ENCODE peak calls at places on chromosome 20, in seven cellular contexts. One of them, this sample, is unnamed.

GRCh38 chr20:51387125-51387865 is 155.2 kb downstream of the NFATC2 start:
- DNase-seq in tibial artery: peak; percentile 23
- DNase-seq in heart left ventricle: no peak
- DNase-seq in ovary: no peak
- DNase-seq in fibroblast of lung: no peak
- DNase-seq in choroid plexus epithelial cell: no peak
- DNase-seq in ascending aorta: no peak
- DNase-seq in this sample: no peak

GRCh38 chr20:14609328-14610221 is 272.2 kb upstream of the FLRT3 start:
- DNase-seq in choroid plexus epithelial cell: no peak
- DNase-seq in fibroblast of lung: no peak
- DNase-seq in tibial artery: no peak
- DNase-seq in ovary: no peak
- DNase-seq in ascending aorta: no peak
- DNase-seq in heart left ventricle: no peak
- DNase-seq in this sample: peak; percentile 10

GRCh38 chr20:12166053-12166717 is 248.5 kb downstream of the BTBD3 start:
- DNase-seq in ascending aorta: no peak
- DNase-seq in choroid plexus epithelial cell: peak; percentile 92
- DNase-seq in heart left ventricle: peak; percentile 72
- DNase-seq in tibial artery: no peak
- DNase-seq in ovary: peak; percentile 13
- DNase-seq in fibroblast of lung: peak; percentile 97
- DNase-seq in this sample: peak; percentile 32

GRCh38 chr20:6921717-6922386 is 154.4 kb downstream of the BMP2 start:
- DNase-seq in fibroblast of lung: no peak
- DNase-seq in ovary: no peak
- DNase-seq in tibial artery: no peak
- DNase-seq in choroid plexus epithelial cell: no peak
- DNase-seq in ascending aorta: no peak
- DNase-seq in heart left ventricle: no peak
- DNase-seq in this sample: no peak

GRCh38 chr20:36827541-36828279 is 48.2 kb upstream of the TLDC2 start:
- DNase-seq in ovary: no peak
- DNase-seq in choroid plexus epithelial cell: no peak
- DNase-seq in ascending aorta: no peak
- DNase-seq in heart left ventricle: peak; percentile 49
- DNase-seq in tibial artery: no peak
- DNase-seq in fibroblast of lung: no peak
- DNase-seq in this sample: no peak

GRCh38 chr20:48215536-48215935 is 430.3 kb upstream of the SULF2 start:
- DNase-seq in tibial artery: no peak
- DNase-seq in fibroblast of lung: no peak
- DNase-seq in ascending aorta: no peak
- DNase-seq in ovary: no peak
- DNase-seq in heart left ventricle: no peak
- DNase-seq in choroid plexus epithelial cell: no peak
- DNase-seq in this sample: no peak

GRCh38 chr20:64065062-64065972 is 2.3 kb downstream of the TCEA2 start:
- DNase-seq in tibial artery: no peak
- DNase-seq in heart left ventricle: no peak
- DNase-seq in choroid plexus epithelial cell: no peak
- DNase-seq in fibroblast of lung: no peak
- DNase-seq in ascending aorta: no peak
- DNase-seq in ovary: no peak
- DNase-seq in this sample: no peak

GRCh38 chr20:1569417-1569861 is 11.9 kb upstream of the SIRPD start:
- DNase-seq in ovary: no peak
- DNase-seq in fibroblast of lung: peak; percentile 23
- DNase-seq in choroid plexus epithelial cell: peak; percentile 22
- DNase-seq in heart left ventricle: no peak
- DNase-seq in ascending aorta: no peak
- DNase-seq in tibial artery: no peak
- DNase-seq in this sample: no peak

GRCh38 chr20:13221673-13222318 is 722 bp downstream of the ISM1 start:
- DNase-seq in ascending aorta: peak; percentile 77
- DNase-seq in choroid plexus epithelial cell: peak; percentile 65
- DNase-seq in ovary: peak; percentile 19
- DNase-seq in tibial artery: peak; percentile 72
- DNase-seq in fibroblast of lung: peak; percentile 59
- DNase-seq in heart left ventricle: peak; percentile 41
- DNase-seq in this sample: no peak

GRCh38 chr20:46897471-46897870 is 2.8 kb downstream of the EYA2 start:
- DNase-seq in ascending aorta: no peak
- DNase-seq in tibial artery: no peak
- DNase-seq in choroid plexus epithelial cell: no peak
- DNase-seq in fibroblast of lung: no peak
- DNase-seq in heart left ventricle: no peak
- DNase-seq in ovary: no peak
- DNase-seq in this sample: no peak

GRCh38 chr20:52684176-52684575 is 288.0 kb upstream of the TSHZ2 start:
- DNase-seq in ascending aorta: no peak
- DNase-seq in heart left ventricle: no peak
- DNase-seq in ovary: no peak
- DNase-seq in fibroblast of lung: no peak
- DNase-seq in choroid plexus epithelial cell: no peak
- DNase-seq in tibial artery: no peak
- DNase-seq in this sample: no peak

GRCh38 chr20:63689046-63690000 is 7.1 kb upstream of the TNFRSF6B start:
- DNase-seq in heart left ventricle: no peak
- DNase-seq in ascending aorta: no peak
- DNase-seq in ovary: peak; percentile 44
- DNase-seq in choroid plexus epithelial cell: no peak
- DNase-seq in tibial artery: no peak
- DNase-seq in fibroblast of lung: no peak
- DNase-seq in this sample: no peak

GRCh38 chr20:25685276-25686080 is 11.2 kb downstream of the ZNF337 start:
- DNase-seq in ascending aorta: no peak
- DNase-seq in heart left ventricle: no peak
- DNase-seq in ovary: no peak
- DNase-seq in choroid plexus epithelial cell: no peak
- DNase-seq in tibial artery: no peak
- DNase-seq in fibroblast of lung: no peak
- DNase-seq in this sample: no peak

GRCh38 chr20:22070546-22070945 is 365.1 kb downstream of the PAX1 start:
- DNase-seq in ovary: no peak
- DNase-seq in fibroblast of lung: no peak
- DNase-seq in heart left ventricle: peak; percentile 13
- DNase-seq in choroid plexus epithelial cell: peak; percentile 2
- DNase-seq in ascending aorta: no peak
- DNase-seq in tibial artery: no peak
- DNase-seq in this sample: no peak

GRCh38 chr20:733806-734205 is 34.5 kb downstream of the SLC52A3 start:
- DNase-seq in fibroblast of lung: no peak
- DNase-seq in tibial artery: no peak
- DNase-seq in ascending aorta: no peak
- DNase-seq in choroid plexus epithelial cell: no peak
- DNase-seq in ovary: no peak
- DNase-seq in heart left ventricle: no peak
- DNase-seq in this sample: no peak

GRCh38 chr20:34522969-34523871 is 7.0 kb downstream of the DYNLRB1 start:
- DNase-seq in heart left ventricle: no peak
- DNase-seq in choroid plexus epithelial cell: peak; percentile 79
- DNase-seq in tibial artery: peak; percentile 64
- DNase-seq in ovary: peak; percentile 42
- DNase-seq in fibroblast of lung: peak; percentile 50
- DNase-seq in ascending aorta: no peak
- DNase-seq in this sample: no peak

GRCh38 chr20:33624399-33624798 is 37.7 kb upstream of the C20orf144 start:
- DNase-seq in choroid plexus epithelial cell: no peak
- DNase-seq in fibroblast of lung: no peak
- DNase-seq in heart left ventricle: no peak
- DNase-seq in ovary: no peak
- DNase-seq in tibial artery: no peak
- DNase-seq in ascending aorta: no peak
- DNase-seq in this sample: no peak

GRCh38 chr20:53576586-53577318 is 16.9 kb downstream of the ZNF217 start:
- DNase-seq in fibroblast of lung: no peak
- DNase-seq in ascending aorta: peak; percentile 27
- DNase-seq in ovary: no peak
- DNase-seq in tibial artery: no peak
- DNase-seq in choroid plexus epithelial cell: no peak
- DNase-seq in heart left ventricle: no peak
- DNase-seq in this sample: no peak

GRCh38 chr20:50999355-50999754 is 23.6 kb downstream of the KCNG1 start:
- DNase-seq in heart left ventricle: no peak
- DNase-seq in choroid plexus epithelial cell: no peak
- DNase-seq in tibial artery: no peak
- DNase-seq in fibroblast of lung: no peak
- DNase-seq in ascending aorta: no peak
- DNase-seq in ovary: no peak
- DNase-seq in this sample: no peak

GRCh38 chr20:64023278-64024140 is 12.5 kb upstream of the C20orf204 start:
- DNase-seq in ascending aorta: no peak
- DNase-seq in heart left ventricle: no peak
- DNase-seq in fibroblast of lung: no peak
- DNase-seq in tibial artery: no peak
- DNase-seq in choroid plexus epithelial cell: no peak
- DNase-seq in ovary: no peak
- DNase-seq in this sample: no peak

GRCh38 chr20:7497985-7498384 is 442.3 kb downstream of the HAO1 start:
- DNase-seq in choroid plexus epithelial cell: peak; percentile 94
- DNase-seq in heart left ventricle: no peak
- DNase-seq in ascending aorta: no peak
- DNase-seq in fibroblast of lung: peak; percentile 95
- DNase-seq in ovary: no peak
- DNase-seq in tibial artery: no peak
- DNase-seq in this sample: peak; percentile 83

GRCh38 chr20:58871533-58872102 is 19.1 kb downstream of the GNAS start:
- DNase-seq in ascending aorta: no peak
- DNase-seq in fibroblast of lung: no peak
- DNase-seq in heart left ventricle: no peak
- DNase-seq in choroid plexus epithelial cell: no peak
- DNase-seq in tibial artery: no peak
- DNase-seq in ovary: no peak
- DNase-seq in this sample: no peak

GRCh38 chr20:58869662-58870227 is 17.2 kb downstream of the GNAS start:
- DNase-seq in fibroblast of lung: no peak
- DNase-seq in ovary: no peak
- DNase-seq in heart left ventricle: no peak
- DNase-seq in choroid plexus epithelial cell: no peak
- DNase-seq in ascending aorta: no peak
- DNase-seq in tibial artery: no peak
- DNase-seq in this sample: no peak

GRCh38 chr20:58870293-58871014 is 17.9 kb downstream of the GNAS start:
- DNase-seq in heart left ventricle: peak; percentile 67
- DNase-seq in ascending aorta: peak; percentile 84
- DNase-seq in ovary: peak; percentile 77
- DNase-seq in fibroblast of lung: no peak
- DNase-seq in choroid plexus epithelial cell: peak; percentile 60
- DNase-seq in tibial artery: peak; percentile 77
- DNase-seq in this sample: no peak

GRCh38 chr20:58867211-58867610 is 14.7 kb downstream of the GNAS start:
- DNase-seq in fibroblast of lung: no peak
- DNase-seq in choroid plexus epithelial cell: no peak
- DNase-seq in tibial artery: no peak
- DNase-seq in ascending aorta: no peak
- DNase-seq in ovary: peak; percentile 38
- DNase-seq in heart left ventricle: no peak
- DNase-seq in this sample: no peak

DNA sequence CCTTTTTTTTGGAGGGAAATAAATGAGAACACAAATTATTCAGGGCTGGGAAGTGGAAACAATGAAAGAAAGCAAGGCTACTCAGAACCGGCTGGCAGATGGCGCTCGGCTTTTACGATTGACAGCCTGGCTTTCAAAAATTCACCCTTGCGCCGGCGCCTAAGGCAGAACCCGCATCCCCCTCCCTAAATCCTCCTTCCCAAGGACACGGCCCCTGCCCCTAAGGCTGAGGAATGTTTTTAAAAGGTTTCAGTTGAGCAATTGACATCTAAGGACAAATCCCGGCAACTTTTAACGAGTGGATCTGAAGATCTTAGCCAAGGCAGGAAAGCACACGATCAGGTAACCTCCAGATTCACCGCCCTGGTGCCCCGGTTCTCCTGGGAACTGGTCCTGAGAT is 16.3 kb downstream of the GNAS start:
- DNase-seq in heart left ventricle: no peak
- DNase-seq in choroid plexus epithelial cell: peak; percentile 49
- DNase-seq in ovary: peak; percentile 33
- DNase-seq in fibroblast of lung: no peak
- DNase-seq in ascending aorta: no peak
- DNase-seq in tibial artery: no peak
- DNase-seq in this sample: no peak
- TF ChIP-seq CTCF in heart left ventricle: no peak
- TF ChIP-seq CTCF in choroid plexus epithelial cell: peak; percentile 69
- TF ChIP-seq CTCF in ovary: no peak
- TF ChIP-seq CTCF in fibroblast of lung: peak; percentile 25
- TF ChIP-seq CTCF in ascending aorta: no peak
- TF ChIP-seq CTCF in tibial artery: no peak
- TF ChIP-seq CTCF in this sample: peak; percentile 51

GRCh38 chr20:3409417-3409816 is 1.9 kb upstream of the DNAAF9 start:
- DNase-seq in ovary: peak; percentile 29
- DNase-seq in heart left ventricle: no peak
- DNase-seq in tibial artery: no peak
- DNase-seq in ascending aorta: no peak
- DNase-seq in fibroblast of lung: no peak
- DNase-seq in choroid plexus epithelial cell: no peak
- DNase-seq in this sample: no peak
- H3K4me3 ChIP-seq in ovary: peak overlapping the region; percentile 82
- H3K4me3 ChIP-seq in heart left ventricle: peak overlapping the region; percentile 100
- H3K4me3 ChIP-seq in tibial artery: peak overlapping the region; percentile 99
- H3K4me3 ChIP-seq in ascending aorta: peak overlapping the region; percentile 47
- H3K4me3 ChIP-seq in fibroblast of lung: no peak overlapping the region
- H3K4me3 ChIP-seq in choroid plexus epithelial cell: no peak overlapping the region
- H3K4me3 ChIP-seq in this sample: no peak overlapping the region

DNA sequence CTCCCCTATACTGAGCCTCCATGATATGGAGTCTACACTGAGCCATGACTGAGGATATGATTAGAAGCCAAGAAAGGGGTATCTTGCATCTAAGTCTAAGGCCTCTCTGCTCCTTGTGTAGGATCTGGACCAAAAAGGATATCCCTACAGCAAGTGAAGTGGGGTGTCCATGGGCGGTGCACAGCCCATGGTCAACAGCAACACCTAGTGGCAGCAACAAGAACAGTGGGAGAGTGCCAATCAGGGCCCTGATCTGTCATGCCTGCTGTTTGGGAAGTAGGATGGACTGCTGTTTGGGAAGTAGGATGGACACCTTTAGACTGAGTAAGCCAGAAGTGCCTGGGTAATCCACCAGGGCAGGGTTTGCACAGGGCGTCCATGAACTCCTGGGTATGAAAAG is 22.4 kb downstream of the PTGIS start:
- DNase-seq in tibial artery: no peak
- DNase-seq in ascending aorta: no peak
- DNase-seq in heart left ventricle: no peak
- DNase-seq in choroid plexus epithelial cell: no peak
- DNase-seq in fibroblast of lung: no peak
- DNase-seq in ovary: no peak
- DNase-seq in this sample: no peak
- TF ChIP-seq CTCF in tibial artery: no peak
- TF ChIP-seq CTCF in ascending aorta: peak; percentile 12
- TF ChIP-seq CTCF in heart left ventricle: no peak
- TF ChIP-seq CTCF in choroid plexus epithelial cell: peak; percentile 43
- TF ChIP-seq CTCF in fibroblast of lung: no peak
- TF ChIP-seq CTCF in ovary: no peak
- TF ChIP-seq CTCF in this sample: peak; percentile 43

DNA sequence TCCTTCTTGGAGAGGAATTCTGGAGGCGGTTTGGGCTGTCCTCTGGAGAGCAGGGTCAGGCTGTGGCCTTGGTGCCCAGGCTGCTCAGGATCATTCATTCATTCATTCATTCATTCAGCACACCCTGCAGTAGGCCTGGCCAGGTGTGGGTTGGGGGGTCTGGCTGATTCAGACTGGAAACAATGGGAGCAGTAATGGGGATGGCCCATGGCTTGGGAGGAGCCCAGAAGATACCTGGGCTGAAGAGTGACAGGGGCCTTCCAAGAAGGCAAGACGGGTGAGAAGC is 31.5 kb downstream of the TOX2 start:
- DNase-seq in ovary: no peak
- DNase-seq in heart left ventricle: no peak
- DNase-seq in tibial artery: no peak
- DNase-seq in fibroblast of lung: no peak
- DNase-seq in choroid plexus epithelial cell: no peak
- DNase-seq in ascending aorta: no peak
- DNase-seq in this sample: no peak
- H3K4me3 ChIP-seq in ovary: no peak overlapping the region
- H3K4me3 ChIP-seq in heart left ventricle: no peak overlapping the region
- H3K4me3 ChIP-seq in tibial artery: no peak overlapping the region
- H3K4me3 ChIP-seq in fibroblast of lung: no peak overlapping the region
- H3K4me3 ChIP-seq in choroid plexus epithelial cell: no peak overlapping the region
- H3K4me3 ChIP-seq in ascending aorta: no peak overlapping the region
- H3K4me3 ChIP-seq in this sample: no peak overlapping the region